ENCODE peak calls at places on chromosome 20, in seven cellular contexts. One of them, this sample, is unnamed.

GRCh38 chr20:5797843-5798462 is 47.8 kb downstream of the SHLD1 start:
- DNase-seq in endothelial cell of umbilical vein: no peak
- DNase-seq in transverse colon: no peak
- DNase-seq in Panc1: no peak
- DNase-seq in breast epithelium: no peak
- DNase-seq in spleen: peak
- DNase-seq in HepG2: no peak
- DNase-seq in this sample: no peak

GRCh38 chr20:59028812-59029211 is 3.3 kb downstream of the ATP5F1E start:
- DNase-seq in endothelial cell of umbilical vein: peak
- DNase-seq in transverse colon: no peak
- DNase-seq in Panc1: no peak
- DNase-seq in breast epithelium: no peak
- DNase-seq in spleen: no peak
- DNase-seq in HepG2: no peak
- DNase-seq in this sample: no peak

GRCh38 chr20:19973920-19974620 is 43.1 kb upstream of the NAA20 start:
- DNase-seq in endothelial cell of umbilical vein: peak
- DNase-seq in transverse colon: peak
- DNase-seq in Panc1: no peak
- DNase-seq in breast epithelium: peak
- DNase-seq in spleen: no peak
- DNase-seq in HepG2: no peak
- DNase-seq in this sample: peak

GRCh38 chr20:49330701-49331614 is 53.1 kb upstream of the ZNFX1 start:
- DNase-seq in endothelial cell of umbilical vein: no peak
- DNase-seq in transverse colon: no peak
- DNase-seq in Panc1: no peak
- DNase-seq in breast epithelium: no peak
- DNase-seq in spleen: no peak
- DNase-seq in HepG2: no peak
- DNase-seq in this sample: no peak

GRCh38 chr20:7856756-7857155 is 83.5 kb downstream of the HAO1 start:
- DNase-seq in endothelial cell of umbilical vein: peak
- DNase-seq in transverse colon: no peak
- DNase-seq in Panc1: peak
- DNase-seq in breast epithelium: no peak
- DNase-seq in spleen: no peak
- DNase-seq in HepG2: no peak
- DNase-seq in this sample: no peak

GRCh38 chr20:23510000-23510590 is 19.2 kb downstream of the CST8 start:
- DNase-seq in endothelial cell of umbilical vein: no peak
- DNase-seq in transverse colon: no peak
- DNase-seq in Panc1: no peak
- DNase-seq in breast epithelium: no peak
- DNase-seq in spleen: no peak
- DNase-seq in HepG2: no peak
- DNase-seq in this sample: no peak

GRCh38 chr20:64229537-64230061 is 25.9 kb upstream of the PCMTD2 start:
- DNase-seq in endothelial cell of umbilical vein: no peak
- DNase-seq in transverse colon: no peak
- DNase-seq in Panc1: no peak
- DNase-seq in breast epithelium: no peak
- DNase-seq in spleen: peak
- DNase-seq in HepG2: no peak
- DNase-seq in this sample: peak

GRCh38 chr20:4885877-4886276 is 115.4 kb downstream of the SLC23A2 start:
- DNase-seq in endothelial cell of umbilical vein: no peak
- DNase-seq in transverse colon: no peak
- DNase-seq in Panc1: no peak
- DNase-seq in breast epithelium: no peak
- DNase-seq in spleen: no peak
- DNase-seq in HepG2: no peak
- DNase-seq in this sample: no peak

GRCh38 chr20:50645253-50646068 is 45.9 kb downstream of the RIPOR3 start:
- DNase-seq in endothelial cell of umbilical vein: peak
- DNase-seq in transverse colon: peak
- DNase-seq in Panc1: peak
- DNase-seq in breast epithelium: peak
- DNase-seq in spleen: no peak
- DNase-seq in HepG2: peak
- DNase-seq in this sample: peak

GRCh38 chr20:59151391-59151790 is 12.2 kb upstream of the ZNF831 start:
- DNase-seq in endothelial cell of umbilical vein: no peak
- DNase-seq in transverse colon: no peak
- DNase-seq in Panc1: no peak
- DNase-seq in breast epithelium: peak
- DNase-seq in spleen: no peak
- DNase-seq in HepG2: no peak
- DNase-seq in this sample: peak

GRCh38 chr20:42779216-42779615 is 410.5 kb downstream of the PTPRT start:
- DNase-seq in endothelial cell of umbilical vein: no peak
- DNase-seq in transverse colon: no peak
- DNase-seq in Panc1: no peak
- DNase-seq in breast epithelium: no peak
- DNase-seq in spleen: no peak
- DNase-seq in HepG2: no peak
- DNase-seq in this sample: no peak

GRCh38 chr20:42747765-42748411 is 441.8 kb downstream of the PTPRT start:
- DNase-seq in endothelial cell of umbilical vein: no peak
- DNase-seq in transverse colon: no peak
- DNase-seq in Panc1: no peak
- DNase-seq in breast epithelium: no peak
- DNase-seq in spleen: no peak
- DNase-seq in HepG2: no peak
- DNase-seq in this sample: no peak

GRCh38 chr20:39913274-39913673 is 775.8 kb downstream of the MAFB start:
- DNase-seq in endothelial cell of umbilical vein: no peak
- DNase-seq in transverse colon: no peak
- DNase-seq in Panc1: no peak
- DNase-seq in breast epithelium: no peak
- DNase-seq in spleen: no peak
- DNase-seq in HepG2: no peak
- DNase-seq in this sample: no peak

DNA sequence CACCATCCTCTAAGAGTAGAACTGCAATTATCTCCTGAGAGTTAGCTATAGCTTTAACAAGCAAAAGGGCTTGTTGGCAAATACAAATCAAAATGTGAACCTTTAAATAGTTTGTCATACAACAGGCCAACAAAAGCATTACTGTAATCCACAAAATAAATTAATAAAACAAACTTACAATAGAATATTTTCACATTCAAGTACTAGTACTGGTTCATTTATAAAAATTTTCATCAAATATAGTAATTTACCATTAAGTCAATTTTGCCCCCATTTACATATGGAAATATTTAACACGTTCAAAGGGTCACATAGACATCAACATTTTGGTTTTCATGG is 9.4 kb downstream of the RBM39 start:
- DNase-seq in endothelial cell of umbilical vein: no peak
- DNase-seq in transverse colon: no peak
- DNase-seq in Panc1: no peak
- DNase-seq in breast epithelium: no peak
- DNase-seq in spleen: no peak
- DNase-seq in HepG2: no peak
- DNase-seq in this sample: no peak
- TF ChIP-seq POLR2AphosphoS5 in endothelial cell of umbilical vein: no peak
- TF ChIP-seq POLR2AphosphoS5 in transverse colon: no peak
- TF ChIP-seq POLR2AphosphoS5 in Panc1: no peak
- TF ChIP-seq POLR2AphosphoS5 in breast epithelium: no peak
- TF ChIP-seq POLR2AphosphoS5 in spleen: no peak
- TF ChIP-seq POLR2AphosphoS5 in HepG2: no peak
- TF ChIP-seq POLR2AphosphoS5 in this sample: no peak

GRCh38 chr20:62412194-62413024 is 5.3 kb upstream of the CABLES2 start:
- DNase-seq in endothelial cell of umbilical vein: no peak
- DNase-seq in transverse colon: peak
- DNase-seq in Panc1: no peak
- DNase-seq in breast epithelium: no peak
- DNase-seq in spleen: no peak
- DNase-seq in HepG2: peak
- DNase-seq in this sample: no peak
- H3K4me3 ChIP-seq in endothelial cell of umbilical vein: no peak
- H3K4me3 ChIP-seq in transverse colon: no peak
- H3K4me3 ChIP-seq in Panc1: no peak
- H3K4me3 ChIP-seq in breast epithelium: no peak
- H3K4me3 ChIP-seq in spleen: no peak
- H3K4me3 ChIP-seq in HepG2: peak
- H3K4me3 ChIP-seq in this sample: no peak

GRCh38 chr20:46699651-46700359 is 9.6 kb upstream of the SLC2A10 start:
- DNase-seq in endothelial cell of umbilical vein: peak
- DNase-seq in transverse colon: no peak
- DNase-seq in Panc1: no peak
- DNase-seq in breast epithelium: no peak
- DNase-seq in spleen: no peak
- DNase-seq in HepG2: peak
- DNase-seq in this sample: no peak
- TF ChIP-seq CTCF in endothelial cell of umbilical vein: peak
- TF ChIP-seq CTCF in transverse colon: peak
- TF ChIP-seq CTCF in Panc1: peak
- TF ChIP-seq CTCF in breast epithelium: no peak
- TF ChIP-seq CTCF in spleen: no peak
- TF ChIP-seq CTCF in HepG2: peak
- TF ChIP-seq CTCF in this sample: no peak

DNA sequence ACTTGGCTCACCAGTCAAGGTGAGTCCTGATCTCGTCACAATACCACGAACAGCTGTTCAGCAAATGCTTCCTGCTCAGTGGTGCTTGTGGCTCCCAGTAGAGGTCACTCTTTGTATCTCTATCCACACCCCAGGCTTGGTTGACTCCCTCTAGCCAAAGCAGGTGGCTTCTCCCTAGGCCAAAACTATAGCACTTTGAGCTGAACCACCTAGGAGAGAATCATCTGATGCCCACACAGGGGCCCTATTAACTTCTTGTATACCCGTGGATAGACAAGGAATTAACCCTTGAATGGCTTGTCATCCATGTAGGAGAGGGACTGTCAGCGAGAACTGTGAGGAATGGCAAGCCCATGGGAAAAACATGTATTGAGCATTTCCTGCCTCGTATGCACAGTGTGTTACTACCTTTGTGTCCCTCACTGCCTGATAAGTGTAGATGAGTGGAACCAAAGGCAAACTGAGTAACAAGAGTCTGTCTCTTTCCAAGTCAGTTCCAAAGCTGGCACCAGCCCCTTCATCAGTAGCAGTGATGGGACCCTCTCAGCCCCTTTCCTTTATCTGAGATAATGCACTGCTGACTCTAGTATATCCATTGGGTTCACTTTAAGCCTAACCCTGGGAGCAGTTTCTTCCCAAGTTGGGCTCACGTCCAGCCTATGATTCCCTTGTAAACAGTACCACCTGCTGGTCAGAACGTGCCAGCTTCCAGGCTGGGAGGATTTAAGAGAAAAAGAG is 42.5 kb downstream of the EIF2S2 start:
- DNase-seq in endothelial cell of umbilical vein: peak
- DNase-seq in transverse colon: peak
- DNase-seq in Panc1: peak
- DNase-seq in breast epithelium: peak
- DNase-seq in spleen: no peak
- DNase-seq in HepG2: peak
- DNase-seq in this sample: peak
- TF ChIP-seq POLR2AphosphoS5 in endothelial cell of umbilical vein: no peak
- TF ChIP-seq POLR2AphosphoS5 in transverse colon: no peak
- TF ChIP-seq POLR2AphosphoS5 in Panc1: no peak
- TF ChIP-seq POLR2AphosphoS5 in breast epithelium: peak
- TF ChIP-seq POLR2AphosphoS5 in spleen: no peak
- TF ChIP-seq POLR2AphosphoS5 in HepG2: no peak
- TF ChIP-seq POLR2AphosphoS5 in this sample: peak

This sample was measured in prostate gland.